ENCODE peak calls at places on chromosomes 3 and 15, in eight cellular contexts. M is NB4, T is HepG2, V is lower leg skin, C is IMR-90, D is sigmoid colon, Y is GM12891, L is A549. K is an unnamed sample.
A peak's percentile ranks its signal among the peaks of the same experiment; 100 is the strongest.

GRCh38 chr15:31486906-31487695 is 160.5 kb downstream of the KLF13 start:
- DNase-seq in M (no peak), T (no peak), V (peak; percentile 15), C (no peak), D (no peak), Y (no peak), L (no peak), K (no peak)

GRCh38 chr3:119173325-119173724 is at the start of gene UPK1B:
- DNase-seq in M (no peak), T (no peak), V (no peak), C (no peak), D (no peak), Y (no peak), L (peak; percentile 40), K (no peak)

GRCh38 chr3:63251499-63251898 is 26.6 kb upstream of the SYNPR start:
- DNase-seq in M (no peak), T (no peak), V (no peak), C (no peak), D (no peak), Y (no peak), L (no peak), K (no peak)

GRCh38 chr3:51712020-51712385 is 5.1 kb downstream of the GRM2 start:
- DNase-seq in M (no peak), T (no peak), V (no peak), C (no peak), D (no peak), Y (peak; percentile 12), L (no peak), K (peak; percentile 2)

GRCh38 chr15:70435369-70435768 is 328.0 kb downstream of the UACA start:
- DNase-seq in M (no peak), T (no peak), V (no peak), C (no peak), D (no peak), Y (no peak), L (no peak), K (no peak)

GRCh38 chr15:75675579-75676404 is 28.1 kb downstream of the SNX33 start:
- DNase-seq in M (no peak), T (no peak), V (no peak), C (no peak), D (no peak), Y (no peak), L (no peak), K (no peak)

GRCh38 chr15:29018406-29018805 is 132.6 kb downstream of the APBA2 start:
- DNase-seq in M (no peak), T (no peak), V (no peak), C (no peak), D (no peak), Y (no peak), L (no peak), K (no peak)

GRCh38 chr3:80040113-80040512 is 272.3 kb upstream of the ROBO1 start:
- DNase-seq in M (no peak), T (no peak), V (no peak), C (no peak), D (no peak), Y (no peak), L (no peak), K (no peak)

GRCh38 chr3:58526124-58526957 is 10.6 kb downstream of the ACOX2 start:
- DNase-seq in M (peak; percentile 90), T (peak; percentile 88), V (peak; percentile 31), C (peak; percentile 94), D (no peak), Y (no peak), L (peak; percentile 85), K (peak; percentile 84)

GRCh38 chr3:58237940-58238681 is 519 bp downstream of the ABHD6 start:
- DNase-seq in M (peak; percentile 37), T (peak; percentile 48), V (peak; percentile 47), C (peak; percentile 21), D (peak; percentile 88), Y (no peak), L (no peak), K (peak; percentile 75)

GRCh38 chr15:97745481-97746071 is 214.9 kb upstream of the ARRDC4 start:
- DNase-seq in M (peak; percentile 67), T (peak; percentile 23), V (no peak), C (no peak), D (no peak), Y (peak; percentile 4), L (peak; percentile 60), K (no peak)

GRCh38 chr15:84949845-84950569 is 31.6 kb upstream of the PDE8A start:
- DNase-seq in M (no peak), T (no peak), V (no peak), C (no peak), D (peak; percentile 26), Y (no peak), L (no peak), K (no peak)

GRCh38 chr15:55170361-55170760 is 26.4 kb downstream of the RSL24D1 start:
- DNase-seq in M (no peak), T (no peak), V (no peak), C (no peak), D (no peak), Y (no peak), L (no peak), K (no peak)

DNA sequence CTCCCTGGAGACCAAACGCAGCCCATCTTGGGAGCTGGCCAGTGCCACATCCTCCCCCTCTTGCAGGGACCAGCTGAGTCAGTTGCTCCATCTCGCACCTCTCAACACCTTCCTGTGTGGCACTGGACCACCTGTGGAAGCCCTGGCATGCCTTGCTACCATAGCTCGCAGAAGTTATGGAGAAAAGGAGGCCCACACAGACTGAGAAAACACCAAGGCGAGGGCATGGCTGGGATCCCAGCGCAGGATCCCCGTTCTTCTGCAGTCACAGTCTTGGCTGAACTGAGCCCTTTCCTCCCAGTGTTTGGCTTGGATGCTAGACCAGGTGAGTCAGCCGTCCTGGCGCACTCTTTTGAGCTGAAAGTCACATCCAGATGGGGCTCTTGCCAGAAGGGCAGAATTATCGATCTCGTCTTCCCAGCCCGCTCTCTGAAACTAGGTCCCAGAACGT is 46.9 kb downstream of the CHRD start:
- DNase-seq in M (no peak), T (no peak), V (no peak), C (no peak), D (no peak), Y (no peak), L (no peak), K (no peak)
- TF ChIP-seq POLR2A in M (no peak), T (no peak), V (no peak), C (no peak), D (no peak), Y (no peak), L (no peak), K (no peak)

GRCh38 chr3:98553021-98553563 is 21.3 kb downstream of the GPR15 start:
- DNase-seq in M (no peak), T (no peak), V (no peak), C (no peak), D (no peak), Y (no peak), L (no peak), K (no peak)

GRCh38 chr3:98553751-98554150 is 22.0 kb downstream of the GPR15 start:
- DNase-seq in M (no peak), T (no peak), V (no peak), C (no peak), D (no peak), Y (no peak), L (no peak), K (no peak)

GRCh38 chr3:98550833-98551232 is 19.1 kb downstream of the GPR15 start:
- DNase-seq in M (no peak), T (no peak), V (no peak), C (no peak), D (no peak), Y (no peak), L (no peak), K (no peak)

GRCh38 chr3:98551754-98552153 is 20.0 kb downstream of the GPR15 start:
- DNase-seq in M (no peak), T (no peak), V (no peak), C (no peak), D (no peak), Y (no peak), L (no peak), K (no peak)

DNA sequence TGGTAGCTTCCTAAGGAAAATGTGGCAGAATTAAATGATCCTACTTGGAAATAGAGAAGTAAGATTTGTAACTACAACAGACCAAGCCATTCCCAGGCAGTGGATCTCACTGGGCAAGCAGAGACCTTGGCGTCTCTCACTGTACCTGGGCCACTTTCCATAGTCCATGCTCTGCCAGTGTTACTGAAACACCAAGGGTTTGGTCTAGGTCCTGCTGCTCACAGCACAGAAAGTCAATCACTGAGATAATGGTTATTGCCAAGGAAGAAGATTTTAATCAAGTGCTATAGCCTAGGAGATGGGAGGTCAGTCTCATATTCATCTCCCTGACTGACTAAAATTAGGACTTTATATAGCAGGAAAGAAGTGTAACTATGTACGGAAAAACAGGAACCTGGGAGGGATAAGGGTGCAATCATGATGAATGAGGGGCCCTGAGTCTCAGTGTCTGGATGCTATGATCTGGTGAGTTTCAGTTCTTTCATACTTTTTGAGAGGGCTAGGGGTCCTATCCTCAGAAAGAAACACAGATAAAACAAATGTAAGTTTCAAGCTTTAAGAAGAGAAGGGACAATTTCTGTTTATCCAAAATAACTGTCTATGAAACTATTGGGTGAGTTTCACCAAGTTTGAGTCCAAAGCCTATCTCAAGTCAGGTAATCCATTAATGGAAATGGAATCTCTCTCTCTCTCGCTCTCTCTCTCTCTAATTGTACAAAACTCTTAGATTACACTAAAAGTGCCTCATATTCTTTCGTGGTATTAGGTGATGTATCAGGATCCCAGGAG is 20.6 kb downstream of the GPR15 start:
- DNase-seq in M (no peak), T (no peak), V (no peak), C (no peak), D (no peak), Y (no peak), L (no peak), K (no peak)
- TF ChIP-seq POLR2A in M (no peak), T (no peak), V (no peak), C (no peak), D (no peak), Y (no peak), L (no peak), K (no peak)

GRCh38 chr3:184298759-184299487 is at the start of gene PSMD2:
- DNase-seq in M (peak; percentile 97), T (peak; percentile 91), V (peak; percentile 96), C (peak; percentile 93), D (peak; percentile 99), Y (peak; percentile 96), L (peak; percentile 92), K (peak; percentile 95)
- TF ChIP-seq POLR2A in M (peak; percentile 61), T (peak; percentile 80), V (no peak), C (peak; percentile 71), D (peak; percentile 69), Y (peak; percentile 60), L (peak; percentile 71), K (peak; percentile 92)

GRCh38 chr3:125916376-125916978 is 52.5 kb upstream of the ROPN1B start:
- DNase-seq in M (peak; percentile 92), T (peak; percentile 84), V (no peak), C (peak; percentile 91), D (no peak), Y (peak; percentile 77), L (peak; percentile 90), K (peak; percentile 70)
- TF ChIP-seq POLR2A in M (peak; percentile 26), T (peak; percentile 62), V (no peak), C (no peak), D (no peak), Y (no peak), L (peak; percentile 31), K (peak; percentile 57)

GRCh38 chr15:24878153-24878552 is 76.6 kb upstream of the SNRPN start:
- DNase-seq in M (no peak), T (peak; percentile 38), V (no peak), C (peak; percentile 61), D (peak; percentile 62), Y (no peak), L (no peak), K (no peak)
- TF ChIP-seq POLR2A in M (no peak), T (peak; percentile 74), V (no peak), C (no peak), D (no peak), Y (no peak), L (no peak), K (no peak)